ENCODE peak calls at places on chromosomes 12 and 14, in seven cellular contexts. One of them, this sample, is unnamed.

GRCh38 chr12:26346748-26347147 is 151.4 kb downstream of the SSPN start:
- DNase-seq in BJ: no peak
- DNase-seq in Peyer's patch: no peak
- DNase-seq in HAP-1: no peak
- DNase-seq in upper lobe of right lung: no peak
- DNase-seq in sigmoid colon: no peak
- DNase-seq in WERI-Rb-1: no peak
- DNase-seq in this sample: no peak

GRCh38 chr12:50387487-50387886 is 8.9 kb downstream of the FAM186A start:
- DNase-seq in upper lobe of right lung: no peak
- DNase-seq in sigmoid colon: no peak
- DNase-seq in HAP-1: peak; percentile 41
- DNase-seq in BJ: no peak
- DNase-seq in Peyer's patch: no peak
- DNase-seq in WERI-Rb-1: no peak
- DNase-seq in this sample: no peak

GRCh38 chr12:6277982-6278438 is 32.5 kb upstream of the PLEKHG6 start:
- DNase-seq in WERI-Rb-1: no peak
- DNase-seq in sigmoid colon: no peak
- DNase-seq in HAP-1: no peak
- DNase-seq in Peyer's patch: no peak
- DNase-seq in upper lobe of right lung: peak; percentile 87
- DNase-seq in BJ: no peak
- DNase-seq in this sample: no peak

GRCh38 chr14:73452341-73453191 is 5.8 kb downstream of the NUMB start:
- DNase-seq in BJ: no peak
- DNase-seq in sigmoid colon: no peak
- DNase-seq in upper lobe of right lung: no peak
- DNase-seq in HAP-1: no peak
- DNase-seq in WERI-Rb-1: no peak
- DNase-seq in Peyer's patch: no peak
- DNase-seq in this sample: no peak

GRCh38 chr14:55416866-55417265 is 5.2 kb upstream of the ATG14 start:
- DNase-seq in upper lobe of right lung: no peak
- DNase-seq in WERI-Rb-1: peak; percentile 33
- DNase-seq in BJ: no peak
- DNase-seq in HAP-1: peak; percentile 72
- DNase-seq in Peyer's patch: no peak
- DNase-seq in sigmoid colon: no peak
- DNase-seq in this sample: peak; percentile 42

GRCh38 chr12:44848771-44849085 is 27.4 kb downstream of the NELL2 start:
- DNase-seq in HAP-1: no peak
- DNase-seq in WERI-Rb-1: no peak
- DNase-seq in Peyer's patch: no peak
- DNase-seq in upper lobe of right lung: no peak
- DNase-seq in sigmoid colon: no peak
- DNase-seq in BJ: no peak
- DNase-seq in this sample: no peak

GRCh38 chr14:95545769-95546168 is 10.9 kb downstream of the GLRX5 start:
- DNase-seq in HAP-1: no peak
- DNase-seq in sigmoid colon: no peak
- DNase-seq in upper lobe of right lung: no peak
- DNase-seq in WERI-Rb-1: no peak
- DNase-seq in Peyer's patch: no peak
- DNase-seq in BJ: peak; percentile 61
- DNase-seq in this sample: no peak

GRCh38 chr14:37051153-37051552 is 121.3 kb downstream of the SLC25A21 start:
- DNase-seq in WERI-Rb-1: no peak
- DNase-seq in BJ: no peak
- DNase-seq in Peyer's patch: no peak
- DNase-seq in upper lobe of right lung: no peak
- DNase-seq in sigmoid colon: no peak
- DNase-seq in HAP-1: no peak
- DNase-seq in this sample: no peak

GRCh38 chr14:65412881-65413738 is 580 bp downstream of the FUT8 start:
- DNase-seq in sigmoid colon: peak; percentile 86
- DNase-seq in upper lobe of right lung: peak; percentile 90
- DNase-seq in BJ: no peak
- DNase-seq in Peyer's patch: peak; percentile 86
- DNase-seq in HAP-1: peak; percentile 80
- DNase-seq in WERI-Rb-1: peak; percentile 23
- DNase-seq in this sample: peak; percentile 77

GRCh38 chr14:101595887-101596721 is 34.8 kb downstream of the DIO3 start:
- DNase-seq in Peyer's patch: no peak
- DNase-seq in sigmoid colon: no peak
- DNase-seq in WERI-Rb-1: no peak
- DNase-seq in upper lobe of right lung: no peak
- DNase-seq in HAP-1: no peak
- DNase-seq in BJ: no peak
- DNase-seq in this sample: no peak

GRCh38 chr12:44960856-44961255 is 84.7 kb upstream of the NELL2 start:
- DNase-seq in BJ: no peak
- DNase-seq in HAP-1: peak; percentile 20
- DNase-seq in Peyer's patch: no peak
- DNase-seq in upper lobe of right lung: no peak
- DNase-seq in WERI-Rb-1: peak; percentile 10
- DNase-seq in sigmoid colon: no peak
- DNase-seq in this sample: no peak

GRCh38 chr14:29390046-29390841 is 537.4 kb downstream of the PRKD1 start:
- DNase-seq in HAP-1: peak; percentile 9
- DNase-seq in WERI-Rb-1: no peak
- DNase-seq in BJ: no peak
- DNase-seq in upper lobe of right lung: no peak
- DNase-seq in sigmoid colon: no peak
- DNase-seq in Peyer's patch: no peak
- DNase-seq in this sample: no peak

DNA sequence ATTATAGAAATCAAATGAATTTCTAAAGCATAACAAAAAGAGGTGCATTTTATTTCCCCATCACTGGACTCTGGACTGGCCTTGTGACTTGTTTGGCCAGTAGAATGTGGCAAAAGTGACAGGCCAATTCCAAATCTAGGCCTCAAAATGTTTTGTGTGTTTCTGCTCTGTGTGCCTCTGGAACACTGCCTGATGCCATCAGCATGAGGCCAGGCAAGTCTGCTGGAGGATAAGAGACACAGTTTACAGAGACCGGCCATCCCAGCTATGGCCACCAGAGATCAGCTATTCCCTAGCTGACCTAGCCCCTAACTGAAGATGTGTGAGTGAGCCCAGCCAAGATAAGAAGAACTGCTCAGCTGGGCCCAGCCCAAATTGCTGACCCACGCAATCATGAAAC is 32.9 kb downstream of the ASCL1 start:
- DNase-seq in sigmoid colon: no peak
- DNase-seq in upper lobe of right lung: no peak
- DNase-seq in BJ: no peak
- DNase-seq in Peyer's patch: no peak
- DNase-seq in WERI-Rb-1: peak; percentile 41
- DNase-seq in HAP-1: no peak
- DNase-seq in this sample: no peak
- H3K4me3 ChIP-seq in sigmoid colon: no peak overlapping the region
- H3K4me3 ChIP-seq in upper lobe of right lung: no peak overlapping the region
- H3K4me3 ChIP-seq in BJ: no peak overlapping the region
- H3K4me3 ChIP-seq in Peyer's patch: no peak overlapping the region
- H3K4me3 ChIP-seq in WERI-Rb-1: no peak overlapping the region
- H3K4me3 ChIP-seq in HAP-1: no peak overlapping the region
- H3K4me3 ChIP-seq in this sample: no peak overlapping the region

GRCh38 chr14:99611639-99612038 is 7.6 kb upstream of the CCDC85C start:
- DNase-seq in Peyer's patch: no peak
- DNase-seq in upper lobe of right lung: no peak
- DNase-seq in sigmoid colon: no peak
- DNase-seq in WERI-Rb-1: no peak
- DNase-seq in BJ: no peak
- DNase-seq in HAP-1: no peak
- DNase-seq in this sample: no peak
- H3K4me3 ChIP-seq in Peyer's patch: no peak overlapping the region
- H3K4me3 ChIP-seq in upper lobe of right lung: no peak overlapping the region
- H3K4me3 ChIP-seq in sigmoid colon: no peak overlapping the region
- H3K4me3 ChIP-seq in WERI-Rb-1: no peak overlapping the region
- H3K4me3 ChIP-seq in BJ: no peak overlapping the region
- H3K4me3 ChIP-seq in HAP-1: no peak overlapping the region
- H3K4me3 ChIP-seq in this sample: no peak overlapping the region

GRCh38 chr12:80708535-80709328 is 1.3 kb downstream of the MYF6 start:
- DNase-seq in upper lobe of right lung: no peak
- DNase-seq in WERI-Rb-1: no peak
- DNase-seq in HAP-1: no peak
- DNase-seq in Peyer's patch: no peak
- DNase-seq in sigmoid colon: no peak
- DNase-seq in BJ: no peak
- DNase-seq in this sample: no peak
- H3K4me3 ChIP-seq in upper lobe of right lung: no peak overlapping the region
- H3K4me3 ChIP-seq in WERI-Rb-1: no peak overlapping the region
- H3K4me3 ChIP-seq in HAP-1: no peak overlapping the region
- H3K4me3 ChIP-seq in Peyer's patch: no peak overlapping the region
- H3K4me3 ChIP-seq in sigmoid colon: peak overlapping the region; percentile 15
- H3K4me3 ChIP-seq in BJ: no peak overlapping the region
- H3K4me3 ChIP-seq in this sample: no peak overlapping the region

DNA sequence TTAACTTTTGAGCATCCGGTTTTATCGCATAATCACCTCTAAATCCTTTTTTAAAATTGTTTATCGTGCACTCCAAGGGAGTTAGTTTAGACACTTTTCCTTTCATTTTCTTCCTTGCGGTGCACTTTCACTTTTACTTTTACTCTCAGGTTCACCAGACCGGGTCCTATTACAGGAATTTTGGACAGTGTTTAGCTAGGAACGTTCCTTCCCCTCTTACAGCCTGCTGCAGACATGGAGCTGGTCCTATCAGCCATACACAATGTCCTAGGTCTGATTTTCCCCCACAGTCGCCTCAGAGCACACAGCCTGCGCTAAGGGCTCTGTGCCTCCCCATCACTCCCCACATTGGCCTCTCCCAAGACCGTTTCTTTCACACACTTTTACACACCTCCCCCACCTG is 103.9 kb downstream of the ALG10 start:
- DNase-seq in WERI-Rb-1: no peak
- DNase-seq in HAP-1: no peak
- DNase-seq in Peyer's patch: no peak
- DNase-seq in sigmoid colon: no peak
- DNase-seq in BJ: no peak
- DNase-seq in upper lobe of right lung: no peak
- DNase-seq in this sample: no peak
- H3K4me3 ChIP-seq in WERI-Rb-1: no peak overlapping the region
- H3K4me3 ChIP-seq in HAP-1: no peak overlapping the region
- H3K4me3 ChIP-seq in Peyer's patch: no peak overlapping the region
- H3K4me3 ChIP-seq in sigmoid colon: no peak overlapping the region
- H3K4me3 ChIP-seq in BJ: no peak overlapping the region
- H3K4me3 ChIP-seq in upper lobe of right lung: peak overlapping the region; percentile 17
- H3K4me3 ChIP-seq in this sample: no peak overlapping the region

GRCh38 chr14:34692898-34693227 is 21.5 kb downstream of the CFL2 start:
- DNase-seq in WERI-Rb-1: no peak
- DNase-seq in Peyer's patch: no peak
- DNase-seq in sigmoid colon: no peak
- DNase-seq in upper lobe of right lung: no peak
- DNase-seq in BJ: no peak
- DNase-seq in HAP-1: no peak
- DNase-seq in this sample: no peak
- H3K4me3 ChIP-seq in WERI-Rb-1: no peak overlapping the region
- H3K4me3 ChIP-seq in Peyer's patch: peak overlapping the region; percentile 34
- H3K4me3 ChIP-seq in sigmoid colon: peak overlapping the region; percentile 41
- H3K4me3 ChIP-seq in upper lobe of right lung: peak overlapping the region; percentile 36
- H3K4me3 ChIP-seq in BJ: no peak overlapping the region
- H3K4me3 ChIP-seq in HAP-1: no peak overlapping the region
- H3K4me3 ChIP-seq in this sample: no peak overlapping the region

DNA sequence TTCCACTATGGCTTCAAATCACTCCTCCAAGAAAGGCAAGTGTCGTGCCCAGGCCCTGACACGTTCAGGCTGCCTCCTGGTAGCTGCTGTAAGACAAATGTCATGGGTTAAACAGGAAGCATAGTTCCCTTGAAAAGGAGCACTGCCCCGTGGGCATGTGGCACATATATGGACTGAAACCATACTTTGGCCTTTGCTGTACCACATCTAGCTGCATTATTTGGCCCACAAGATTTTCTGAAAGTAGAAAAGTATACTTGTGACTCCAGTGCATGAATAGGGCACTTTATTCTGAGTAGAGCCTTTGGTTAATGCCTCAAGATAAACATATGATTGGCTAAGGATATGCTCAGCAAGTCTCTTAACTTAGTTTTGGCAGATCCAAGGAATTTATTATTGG is 218.7 kb upstream of the EGLN3 start:
- DNase-seq in WERI-Rb-1: no peak
- DNase-seq in upper lobe of right lung: no peak
- DNase-seq in Peyer's patch: no peak
- DNase-seq in HAP-1: no peak
- DNase-seq in BJ: no peak
- DNase-seq in sigmoid colon: no peak
- DNase-seq in this sample: no peak
- H3K4me3 ChIP-seq in WERI-Rb-1: no peak overlapping the region
- H3K4me3 ChIP-seq in upper lobe of right lung: no peak overlapping the region
- H3K4me3 ChIP-seq in Peyer's patch: no peak overlapping the region
- H3K4me3 ChIP-seq in HAP-1: no peak overlapping the region
- H3K4me3 ChIP-seq in BJ: no peak overlapping the region
- H3K4me3 ChIP-seq in sigmoid colon: no peak overlapping the region
- H3K4me3 ChIP-seq in this sample: no peak overlapping the region

DNA sequence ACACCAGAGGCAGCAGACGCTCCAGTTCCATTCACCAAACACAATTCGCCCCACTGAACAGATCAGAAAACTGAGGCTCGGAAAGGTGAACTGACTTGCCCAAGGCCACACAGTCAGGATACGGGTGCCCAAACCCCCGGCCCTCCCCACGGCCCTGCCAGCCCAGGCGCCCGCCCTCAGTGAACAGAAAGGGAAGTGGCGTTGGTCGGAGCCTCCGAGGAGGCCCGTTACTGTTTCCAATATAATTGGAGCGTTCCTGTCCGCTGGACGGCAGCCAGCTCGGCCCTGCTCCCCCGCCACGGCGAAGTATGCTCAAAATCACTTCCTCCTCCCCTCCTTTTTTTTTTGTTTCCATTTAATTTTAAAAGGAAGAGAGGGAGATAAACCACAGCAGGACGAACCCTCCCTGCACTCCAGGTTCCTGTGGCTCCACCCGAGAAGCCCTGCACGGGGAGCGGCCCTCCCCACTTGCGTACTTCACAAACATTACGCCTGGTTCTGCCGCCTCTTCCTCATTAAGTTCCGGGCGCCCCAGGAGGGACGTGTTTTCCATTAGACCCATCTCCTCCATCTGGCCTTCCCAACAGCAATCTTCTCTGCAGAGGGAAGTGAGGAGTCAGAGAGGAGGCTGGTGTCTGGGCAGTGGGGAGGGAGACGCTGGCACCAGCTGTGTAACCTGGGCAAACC is 61.1 kb downstream of the NCOR2 start:
- DNase-seq in Peyer's patch: peak; percentile 68
- DNase-seq in sigmoid colon: peak; percentile 93
- DNase-seq in HAP-1: peak; percentile 53
- DNase-seq in BJ: peak; percentile 73
- DNase-seq in upper lobe of right lung: peak; percentile 87
- DNase-seq in WERI-Rb-1: no peak
- DNase-seq in this sample: peak; percentile 63
- H3K4me3 ChIP-seq in Peyer's patch: no peak overlapping the region
- H3K4me3 ChIP-seq in sigmoid colon: peak overlapping the region; percentile 19
- H3K4me3 ChIP-seq in HAP-1: no peak overlapping the region
- H3K4me3 ChIP-seq in BJ: no peak overlapping the region
- H3K4me3 ChIP-seq in upper lobe of right lung: peak overlapping the region; percentile 0
- H3K4me3 ChIP-seq in WERI-Rb-1: no peak overlapping the region
- H3K4me3 ChIP-seq in this sample: no peak overlapping the region

GRCh38 chr12:126547905-126548304 is 1482.7 kb downstream of the AACS start:
- DNase-seq in BJ: no peak
- DNase-seq in HAP-1: no peak
- DNase-seq in upper lobe of right lung: no peak
- DNase-seq in WERI-Rb-1: no peak
- DNase-seq in sigmoid colon: no peak
- DNase-seq in Peyer's patch: no peak
- DNase-seq in this sample: no peak
- H3K4me3 ChIP-seq in BJ: no peak overlapping the region
- H3K4me3 ChIP-seq in HAP-1: no peak overlapping the region
- H3K4me3 ChIP-seq in upper lobe of right lung: no peak overlapping the region
- H3K4me3 ChIP-seq in WERI-Rb-1: no peak overlapping the region
- H3K4me3 ChIP-seq in sigmoid colon: no peak overlapping the region
- H3K4me3 ChIP-seq in Peyer's patch: no peak overlapping the region
- H3K4me3 ChIP-seq in this sample: no peak overlapping the region

This sample was measured in mucosa of descending colon.